ENCODE peak calls at places on chromosomes 4 and X, in six cellular contexts. V is CD8-positive, alpha-beta memory T cell; Q is tibial artery; I is left ventricle myocardium inferior; Y is stomach; T is adrenal gland. A is an unnamed sample.

GRCh38 chrX:30488092-30488491 is 89.5 kb downstream of the TASL start:
- DNase-seq in V (no peak), Q (no peak), I (no peak), Y (no peak), T (no peak), A (no peak)

GRCh38 chr4:53477038-53477565 is 99.7 kb downstream of the FIP1L1 start:
- DNase-seq in V (no peak), Q (no peak), I (no peak), Y (no peak), T (no peak), A (no peak)

GRCh38 chr4:2574058-2574457 is 37.6 kb downstream of the FAM193A start:
- DNase-seq in V (no peak), Q (no peak), I (no peak), Y (no peak), T (no peak), A (no peak)

GRCh38 chr4:95980877-95981360 is 141.0 kb downstream of the PDHA2 start:
- DNase-seq in V (no peak), Q (no peak), I (no peak), Y (no peak), T (no peak), A (no peak)

GRCh38 chrX:83845397-83845796 is 15.5 kb upstream of the CYLC1 start:
- DNase-seq in V (peak; percentile 5), Q (no peak), I (no peak), Y (no peak), T (no peak), A (no peak)

GRCh38 chr4:39660045-39660444 is 21.4 kb upstream of the SMIM14 start:
- DNase-seq in V (no peak), Q (no peak), I (no peak), Y (no peak), T (no peak), A (no peak)

GRCh38 chrX:15524417-15524816 is 23.8 kb downstream of the BMX start:
- DNase-seq in V (no peak), Q (no peak), I (no peak), Y (no peak), T (no peak), A (no peak)

GRCh38 chrX:40122487-40122886 is 24.7 kb upstream of the BCOR start:
- DNase-seq in V (no peak), Q (no peak), I (no peak), Y (no peak), T (no peak), A (no peak)

GRCh38 chrX:72021975-72022374 is 109.7 kb downstream of the RTL5 start:
- DNase-seq in V (no peak), Q (no peak), I (no peak), Y (no peak), T (peak; percentile 8), A (no peak)

GRCh38 chr4:30790123-30790522 is 70.0 kb downstream of the PCDH7 start:
- DNase-seq in V (no peak), Q (no peak), I (no peak), Y (no peak), T (no peak), A (no peak)

GRCh38 chrX:68462197-68462596 is 28.9 kb upstream of the OPHN1 start:
- DNase-seq in V (no peak), Q (no peak), I (no peak), Y (no peak), T (no peak), A (no peak)

GRCh38 chr4:25113915-25114904 is 46.0 kb downstream of the SEPSECS start:
- DNase-seq in V (no peak), Q (no peak), I (no peak), Y (no peak), T (no peak), A (no peak)

GRCh38 chrX:57119416-57119815 is 1.9 kb downstream of the SPIN2B start:
- DNase-seq in V (no peak), Q (no peak), I (no peak), Y (no peak), T (no peak), A (no peak)

GRCh38 chr4:17557880-17558279 is 19.1 kb upstream of the LAP3 start:
- DNase-seq in V (no peak), Q (no peak), I (no peak), Y (no peak), T (no peak), A (no peak)

GRCh38 chrX:95076449-95076848 is 1402.4 kb downstream of the FAM133A start:
- DNase-seq in V (no peak), Q (no peak), I (no peak), Y (no peak), T (no peak), A (no peak)

GRCh38 chrX:2829066-2829430 is 318 bp downstream of the GYG2 start:
- DNase-seq in V (no peak), Q (no peak), I (no peak), Y (no peak), T (no peak), A (no peak)

GRCh38 chr4:118973295-118973694 is 84.6 kb downstream of the SYNPO2 start:
- DNase-seq in V (no peak), Q (no peak), I (no peak), Y (no peak), T (no peak), A (no peak)

GRCh38 chr4:7654550-7655266 is 220.0 kb upstream of the PSAPL1 start:
- DNase-seq in V (no peak), Q (no peak), I (no peak), Y (no peak), T (no peak), A (no peak)

GRCh38 chrX:14528629-14529287 is 578 bp upstream of the GLRA2 start:
- DNase-seq in V (peak; percentile 6), Q (peak; percentile 22), I (peak; percentile 18), Y (peak; percentile 69), T (peak; percentile 50), A (peak; percentile 11)

GRCh38 chr4:188221090-188221489 is 81.8 kb downstream of the TRIML1 start:
- DNase-seq in V (no peak), Q (no peak), I (no peak), Y (no peak), T (no peak), A (no peak)

GRCh38 chrX:111168314-111168713 is 72.3 kb downstream of the PAK3 start:
- DNase-seq in V (no peak), Q (no peak), I (no peak), Y (no peak), T (no peak), A (no peak)

GRCh38 chrX:51955200-51955599 is 61.8 kb downstream of the MAGED1 start:
- DNase-seq in V (no peak), Q (no peak), I (no peak), Y (no peak), T (no peak), A (no peak)

GRCh38 chrX:51956441-51956840 is 63.0 kb downstream of the MAGED1 start:
- DNase-seq in V (no peak), Q (no peak), I (no peak), Y (no peak), T (no peak), A (no peak)

DNA sequence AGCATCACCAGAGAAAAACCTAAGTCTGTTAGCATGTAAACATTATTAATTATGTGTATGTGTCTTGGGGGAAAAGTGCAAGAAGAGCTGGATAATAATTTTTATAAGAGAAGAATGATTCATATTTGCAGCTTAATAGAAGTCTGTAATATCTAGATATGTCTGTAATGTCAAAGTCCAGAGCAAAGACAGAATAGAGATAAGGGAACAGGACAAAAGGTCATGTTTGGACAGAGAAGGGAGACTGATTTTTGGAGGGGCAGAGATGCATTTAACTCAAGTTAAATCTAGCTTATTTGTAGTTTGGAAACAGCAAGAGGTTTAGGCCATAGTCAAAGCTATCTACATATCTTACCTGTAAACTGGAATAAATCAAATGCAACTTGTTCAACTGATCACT is 61.2 kb downstream of the MAGED1 start:
- DNase-seq in V (no peak), Q (no peak), I (no peak), Y (no peak), T (no peak), A (no peak)
- H3K27me3 ChIP-seq in V (no peaks in the 10 kb centered on the region), Q (no peaks in the 10 kb centered on the region), I (no peaks in the 10 kb centered on the region), Y (no peaks in the 10 kb centered on the region), T (no peaks in the 10 kb centered on the region), A (no peaks in the 10 kb centered on the region)

GRCh38 chrX:120773801-120774200 is 101.9 kb downstream of the CT47B1 start:
- DNase-seq in V (no peak), Q (no peak), I (no peak), Y (no peak), T (no peak), A (no peak)

GRCh38 chrX:120768254-120768653 is 107.4 kb downstream of the CT47B1 start:
- DNase-seq in V (no peak), Q (no peak), I (no peak), Y (no peak), T (no peak), A (no peak)

GRCh38 chrX:120769576-120770341 is 105.9 kb downstream of the CT47B1 start:
- DNase-seq in V (peak; percentile 23), Q (no peak), I (no peak), Y (no peak), T (peak; percentile 24), A (no peak)

GRCh38 chrX:120763269-120763668 is 112.4 kb downstream of the CT47B1 start:
- DNase-seq in V (no peak), Q (no peak), I (no peak), Y (no peak), T (no peak), A (no peak)

GRCh38 chrX:120768681-120769080 is 107.0 kb downstream of the CT47B1 start:
- DNase-seq in V (no peak), Q (no peak), I (no peak), Y (no peak), T (no peak), A (no peak)
- H3K27ac ChIP-seq in V (no peak overlapping the region), Q (no peak overlapping the region), I (peak overlapping the region; percentile 27), Y (no peak overlapping the region), T (no peak overlapping the region), A (no peak overlapping the region)

GRCh38 chr4:6030679-6031078 is 12.4 kb upstream of the C4orf50 start:
- DNase-seq in V (no peak), Q (no peak), I (no peak), Y (no peak), T (no peak), A (no peak)

GRCh38 chr4:6027392-6027791 is 9.2 kb upstream of the C4orf50 start:
- DNase-seq in V (no peak), Q (no peak), I (no peak), Y (no peak), T (no peak), A (no peak)

GRCh38 chr4:6028168-6028567 is 9.9 kb upstream of the C4orf50 start:
- DNase-seq in V (no peak), Q (no peak), I (no peak), Y (no peak), T (no peak), A (no peak)

GRCh38 chr4:6031831-6032230 is 13.6 kb upstream of the C4orf50 start:
- DNase-seq in V (no peak), Q (no peak), I (no peak), Y (no peak), T (no peak), A (no peak)

DNA sequence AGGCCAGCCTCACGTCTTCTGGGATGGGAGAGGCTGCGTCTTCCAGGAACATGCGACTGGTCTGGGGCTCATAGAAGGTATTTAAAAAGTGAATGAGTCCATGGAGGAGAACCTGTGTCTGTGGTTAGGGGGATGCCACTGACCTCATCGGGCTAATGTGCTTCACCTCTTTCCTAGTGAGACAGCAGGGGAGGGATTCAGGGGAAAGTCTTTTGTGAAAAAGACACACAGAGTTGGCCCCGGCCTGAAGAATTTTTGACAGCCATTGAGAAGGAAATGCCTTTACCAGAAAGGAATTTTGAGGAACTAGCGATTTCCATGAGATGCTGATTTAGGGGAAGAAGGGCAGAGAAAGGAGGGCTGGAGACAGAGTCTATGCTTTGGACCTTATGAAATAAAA is 11.0 kb upstream of the C4orf50 start:
- DNase-seq in V (no peak), Q (no peak), I (no peak), Y (no peak), T (no peak), A (no peak)
- H3K27me3 ChIP-seq in V (no peaks in the 10 kb centered on the region), Q (no peaks in the 10 kb centered on the region), I (peaks cover 60% of the 10 kb centered on the region), Y (no peaks in the 10 kb centered on the region), T (no peaks in the 10 kb centered on the region), A (no peaks in the 10 kb centered on the region)

GRCh38 chr4:152014280-152014679 is 253.5 kb upstream of the GATB start:
- DNase-seq in V (no peak), Q (no peak), I (no peak), Y (no peak), T (no peak), A (no peak)
- H3K27ac ChIP-seq in V (no peak overlapping the region), Q (no peak overlapping the region), I (no peak overlapping the region), Y (no peak overlapping the region), T (no peak overlapping the region), A (no peak overlapping the region)

A was measured in psoas muscle.